ENCODE peak calls at places on chromosomes 13 and 19, in five cellular contexts. N is hepatocyte, K is mucosa of descending colon, S is breast epithelium, Q is lower leg skin. R is an unnamed sample.

GRCh38 chr19:38657633-38658222 is 10.3 kb downstream of the ACTN4 start:
- DNase-seq in N (peak), S (no peak), Q (no peak), K (no peak), R (peak)

GRCh38 chr19:18718846-18719458 is 35.5 kb downstream of the CRTC1 start:
- DNase-seq in N (no peak), S (no peak), Q (no peak), K (no peak), R (no peak)

GRCh38 chr13:30301827-30302226 is 5.5 kb downstream of the KATNAL1 start:
- DNase-seq in K (no peak), S (no peak), N (no peak), Q (no peak), R (no peak)

GRCh38 chr13:56700324-56700723 is 440.4 kb upstream of the PRR20A start:
- DNase-seq in N (no peak), Q (no peak), S (no peak), K (no peak), R (no peak)

GRCh38 chr19:49999371-50000010 is 25.7 kb downstream of the VRK3 start:
- DNase-seq in K (no peak), Q (no peak), S (no peak), N (no peak), R (no peak)

GRCh38 chr13:99725644-99726043 is 224.4 kb downstream of the TM9SF2 start:
- DNase-seq in K (no peak), Q (no peak), S (no peak), N (no peak), R (no peak)

GRCh38 chr19:16325161-16325527 is 518 bp downstream of the KLF2 start:
- DNase-seq in Q (peak), S (no peak), N (peak), K (peak), R (no peak)

GRCh38 chr13:77386880-77387606 is 60.1 kb upstream of the MYCBP2 start:
- DNase-seq in N (no peak), K (no peak), Q (no peak), S (no peak), R (peak)

GRCh38 chr19:18772620-18773587 is 18.2 kb downstream of the COMP start:
- DNase-seq in N (no peak), S (peak), K (no peak), Q (no peak), R (no peak)

GRCh38 chr13:111911141-111911720 is 155.7 kb upstream of the SOX1 start:
- DNase-seq in N (peak), S (peak), Q (peak), K (no peak), R (no peak)

GRCh38 chr13:103815619-103816018 is 749.4 kb upstream of the SLC10A2 start:
- DNase-seq in K (no peak), N (no peak), Q (no peak), S (no peak), R (peak)

GRCh38 chr19:35529241-35530218 is 1.4 kb upstream of the SBSN start:
- DNase-seq in N (no peak), K (no peak), S (no peak), Q (no peak), R (no peak)

GRCh38 chr19:34468400-34468799 is 13.2 kb upstream of the WTIP start:
- DNase-seq in N (no peak), K (no peak), Q (no peak), S (no peak), R (no peak)

GRCh38 chr13:43242040-43242439 is 218.7 kb downstream of the DNAJC15 start:
- DNase-seq in S (no peak), Q (no peak), N (no peak), K (no peak), R (no peak)

GRCh38 chr13:107211073-107211472 is 643.1 kb upstream of the ARGLU1 start:
- DNase-seq in S (peak), N (peak), K (peak), Q (peak), R (peak)

GRCh38 chr19:48461982-48462655 is 6.7 kb downstream of the KCNJ14 start:
- DNase-seq in S (no peak), N (no peak), K (no peak), Q (no peak), R (no peak)

GRCh38 chr19:48968813-48969218 is 3.7 kb downstream of the FTL start:
- DNase-seq in K (no peak), N (no peak), Q (no peak), S (no peak), R (no peak)

GRCh38 chr13:30247406-30247805 is 59.9 kb downstream of the KATNAL1 start:
- DNase-seq in S (no peak), Q (no peak), N (no peak), K (no peak), R (no peak)

DNA sequence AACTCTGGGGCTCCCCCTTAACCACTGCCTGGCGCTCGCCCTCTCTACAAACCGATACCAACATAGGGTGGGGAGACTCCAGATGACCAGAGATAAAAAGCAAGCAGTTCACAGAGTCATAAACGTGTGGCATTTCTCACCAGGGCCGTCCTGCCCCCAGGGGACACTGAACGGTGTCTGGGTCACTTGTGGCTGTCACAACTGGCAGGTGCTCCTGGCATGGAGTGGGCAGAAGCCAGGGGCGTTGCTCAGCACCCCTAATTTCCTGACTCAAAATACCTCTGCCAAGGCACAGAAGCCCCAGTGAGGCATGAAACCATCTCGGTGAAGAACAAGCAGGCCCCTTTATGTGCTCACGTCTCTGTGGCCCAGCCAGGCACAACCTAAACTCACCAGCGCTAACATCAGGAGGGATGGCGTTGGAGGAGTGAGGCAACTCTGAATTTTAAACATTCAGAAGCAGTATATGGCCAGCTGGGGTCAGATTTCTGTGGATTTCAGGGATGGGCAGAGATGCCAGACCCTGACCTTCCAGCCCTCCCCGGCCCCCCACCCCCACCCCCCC is 1.8 kb downstream of the PIP5K1C start:
- DNase-seq in N (no peak), Q (peak), S (no peak), K (no peak), R (no peak)
- H3K4me3 ChIP-seq in N (no peak), Q (no peak), S (peak), K (no peak), R (no peak)

GRCh38 chr19:55383279-55383788 is 758 bp downstream of the TMEM238 start:
- DNase-seq in N (no peak), S (no peak), K (no peak), Q (no peak), R (no peak)

GRCh38 chr19:55385236-55385748 is 440 bp upstream of the RPL28 start:
- DNase-seq in K (peak), N (peak), S (peak), Q (peak), R (peak)

GRCh38 chr19:55384576-55385235 is 614 bp upstream of the TMEM238 start:
- DNase-seq in Q (no peak), N (no peak), S (no peak), K (peak), R (no peak)

GRCh38 chr19:55382522-55383054 is 1.5 kb downstream of the TMEM238 start:
- DNase-seq in S (no peak), Q (no peak), N (no peak), K (no peak), R (no peak)

DNA sequence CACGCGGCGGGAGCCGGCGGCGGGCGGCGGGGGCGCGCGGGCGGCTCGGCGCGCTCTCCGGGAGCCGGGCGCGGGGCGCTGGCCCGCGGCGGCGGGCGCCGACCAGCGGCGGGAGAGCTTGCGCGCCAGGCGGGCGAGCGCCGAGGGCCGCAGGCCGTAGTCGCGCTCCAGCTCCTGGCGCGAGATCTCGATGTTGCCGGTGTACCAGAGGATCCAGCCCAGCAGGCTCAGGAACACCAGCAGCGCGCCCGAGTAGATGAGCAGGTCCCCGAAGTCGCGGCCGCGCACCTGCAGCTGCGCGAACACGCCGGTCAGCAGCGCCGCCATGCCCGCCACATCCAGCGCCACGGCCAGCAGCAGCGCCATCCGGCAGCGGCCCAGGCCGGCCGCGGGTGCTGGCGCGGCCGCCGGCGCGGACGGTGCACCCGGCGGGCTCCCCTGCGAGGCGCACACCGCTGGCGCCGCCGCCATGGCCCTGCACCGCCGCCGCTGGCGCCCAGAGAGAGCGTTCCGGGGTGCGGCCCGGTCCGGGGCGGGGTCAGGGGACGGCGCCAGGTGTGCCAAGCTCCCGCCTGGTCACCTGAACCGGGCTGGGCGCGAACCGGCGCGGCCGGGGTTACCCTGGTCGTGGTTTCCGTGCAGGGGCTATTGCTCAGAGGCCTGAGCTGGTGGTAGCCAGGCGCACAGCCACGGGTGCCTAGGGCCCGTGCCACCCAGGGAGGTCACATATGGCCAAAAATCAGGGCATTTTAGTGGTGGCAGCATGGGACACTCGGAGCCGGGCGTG is at the start of gene TMEM238:
- DNase-seq in Q (peak), K (peak), N (peak), S (peak), R (no peak)
- TF ChIP-seq CTCF in Q (no peak), K (no peak), N (peak), S (no peak), R (no peak)

GRCh38 chr13:31946091-31946770 is 85.3 kb upstream of the FRY start:
- DNase-seq in Q (no peak), K (no peak), N (no peak), S (no peak), R (peak)

GRCh38 chr13:31943591-31943990 is 88.0 kb upstream of the FRY start:
- DNase-seq in Q (no peak), S (no peak), N (no peak), K (no peak), R (no peak)

GRCh38 chr13:31947105-31947504 is 84.5 kb upstream of the FRY start:
- DNase-seq in N (no peak), Q (no peak), K (no peak), S (no peak), R (no peak)

GRCh38 chr13:31945202-31945978 is 86.2 kb upstream of the FRY start:
- DNase-seq in Q (peak), N (peak), S (peak), K (peak), R (peak)

GRCh38 chr13:31944262-31945160 is 87.1 kb upstream of the FRY start:
- DNase-seq in Q (no peak), K (no peak), N (no peak), S (no peak), R (no peak)
- H3K4me3 ChIP-seq in Q (no peak), K (no peak), N (no peak), S (no peak), R (no peak)

GRCh38 chr13:102394158-102395053 is 7.4 kb downstream of the FGF14 start:
- DNase-seq in Q (peak), K (peak), N (peak), S (peak), R (peak)
- TF ChIP-seq CTCF in Q (no peak), K (no peak), N (peak), S (no peak), R (peak)

GRCh38 chr13:48977973-48978372 is 2.3 kb downstream of the FNDC3A start:
- DNase-seq in S (no peak), K (no peak), Q (no peak), N (no peak), R (no peak)
- H3K4me3 ChIP-seq in S (peak), K (no peak), Q (no peak), N (peak), R (peak)

GRCh38 chr19:12365372-12366162 is at the start of gene ZNF442:
- DNase-seq in Q (peak), N (peak), S (peak), K (peak), R (peak)
- TF ChIP-seq CTCF in Q (no peak), N (peak), S (no peak), K (peak), R (peak)

GRCh38 chr19:1360126-1360817 is 23.4 kb upstream of the NDUFS7 start:
- DNase-seq in K (no peak), N (no peak), S (no peak), Q (no peak), R (no peak)

GRCh38 chr19:1361601-1362384 is 21.9 kb upstream of the NDUFS7 start:
- DNase-seq in S (no peak), K (no peak), Q (no peak), N (no peak), R (no peak)

GRCh38 chr19:1363599-1363998 is 20.1 kb upstream of the NDUFS7 start:
- DNase-seq in K (no peak), S (no peak), Q (no peak), N (no peak), R (no peak)

GRCh38 chr19:1362385-1363257 is 21.1 kb upstream of the NDUFS7 start:
- DNase-seq in Q (no peak), S (no peak), K (no peak), N (no peak), R (no peak)

GRCh38 chr19:1360818-1361461 is 22.8 kb upstream of the NDUFS7 start:
- DNase-seq in Q (no peak), N (peak), S (peak), K (peak), R (no peak)
- H3K4me3 ChIP-seq in Q (no peak), N (no peak), S (peak), K (no peak), R (no peak)

GRCh38 chr19:41928754-41929535 is 696 bp upstream of the ERFL start:
- DNase-seq in N (no peak), K (peak), Q (no peak), S (no peak), R (no peak)
- TF ChIP-seq CTCF in N (no peak), K (no peak), Q (no peak), S (no peak), R (no peak)

GRCh38 chr19:45094158-45094557 is 1.2 kb downstream of the PPP1R37 start:
- DNase-seq in Q (no peak), K (no peak), S (no peak), N (no peak), R (no peak)
- H3K4me3 ChIP-seq in Q (no peak), K (no peak), S (peak), N (peak), R (peak)

DNA sequence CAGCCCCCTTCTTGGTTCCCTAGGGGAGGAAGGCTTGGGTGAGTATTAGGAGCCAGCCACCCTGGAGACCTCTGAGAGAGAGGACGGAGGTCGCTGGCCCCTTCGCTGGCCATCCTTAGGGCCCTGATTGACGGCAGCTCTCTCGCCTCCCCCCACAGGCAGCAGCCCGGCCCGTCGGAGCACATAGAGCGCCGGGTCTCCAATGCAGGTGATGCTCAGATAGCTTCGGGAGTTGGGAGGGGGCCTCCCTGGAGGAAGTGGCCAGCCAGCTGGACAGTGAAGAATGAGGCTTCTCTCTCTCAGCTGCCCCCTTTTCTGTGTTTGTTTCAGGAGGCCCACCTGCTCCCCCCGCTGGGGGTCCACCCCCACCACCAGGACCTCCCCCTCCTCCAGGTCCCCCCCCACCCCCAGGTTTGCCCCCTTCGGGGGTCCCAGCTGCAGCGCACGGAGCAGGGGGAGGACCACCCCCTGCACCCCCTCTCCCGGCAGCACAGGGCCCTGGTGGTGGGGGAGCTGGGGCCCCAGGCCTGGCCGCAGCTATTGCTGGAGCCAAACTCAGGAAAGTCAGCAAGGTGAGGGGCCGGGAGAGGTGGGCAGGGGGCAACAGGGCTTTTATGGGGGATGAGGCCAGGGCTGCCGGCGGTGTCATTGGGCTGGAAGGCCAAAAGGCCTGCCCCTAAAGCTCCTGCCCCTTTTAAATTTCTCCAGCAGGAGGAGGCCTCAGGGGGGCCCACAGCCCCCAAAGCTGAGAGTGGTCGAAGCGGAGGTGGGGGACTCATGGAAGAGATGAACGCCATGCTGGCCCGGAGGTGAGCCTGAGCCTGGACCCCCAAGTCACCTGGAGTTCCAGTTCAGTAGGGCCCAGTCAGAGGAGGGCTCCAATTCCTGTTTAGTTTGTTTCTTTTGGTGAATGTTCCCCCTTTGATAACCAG is 15.0 kb downstream of the VASP start:
- DNase-seq in K (peak), Q (no peak), S (no peak), N (no peak), R (no peak)
- TF ChIP-seq CTCF in K (no peak), Q (no peak), S (no peak), N (no peak), R (no peak)

R was measured in epithelial cell of proximal tubule.